ENCODE peak calls at places on chromosomes 2 and 18, in seven cellular contexts. J, N, M, W, O, G and U are unnamed samples.
A peak's percentile ranks its signal among the peaks of the same experiment; 100 is the strongest.

GRCh38 chr2:213229814-213230213 is 54.5 kb upstream of the SPAG16 start:
- DNase-seq in J (no peak), W (no peak), M (peak; percentile 88), O (peak; percentile 5), G (no peak), N (peak; percentile 65), U (no peak)

GRCh38 chr2:156562136-156562535 is 126.0 kb downstream of the GPD2 start:
- DNase-seq in N (no peak), G (no peak), J (peak; percentile 9), O (no peak), M (no peak), W (no peak), U (no peak)

GRCh38 chr2:223510713-223511112 is 91.4 kb downstream of the SCG2 start:
- DNase-seq in W (no peak), O (no peak), J (no peak), N (no peak), M (no peak), G (no peak), U (no peak)

GRCh38 chr2:3575534-3576324 is 669 bp downstream of the RPS7 start:
- DNase-seq in G (no peak), O (peak; percentile 14), N (no peak), W (no peak), M (no peak), J (peak; percentile 23), U (no peak)

GRCh38 chr2:211329421-211329820 is 773.0 kb downstream of the CPS1 start:
- DNase-seq in W (no peak), G (no peak), M (no peak), O (peak; percentile 81), J (no peak), N (no peak), U (no peak)

GRCh38 chr2:108031471-108031941 is 45.2 kb downstream of the SLC5A7 start:
- DNase-seq in M (no peak), O (no peak), W (no peak), J (no peak), N (no peak), G (no peak), U (no peak)

GRCh38 chr2:47631840-47632398 is 151.0 kb upstream of the MSH6 start:
- DNase-seq in O (peak; percentile 92), N (no peak), M (peak; percentile 62), W (no peak), G (peak; percentile 30), J (no peak), U (no peak)

GRCh38 chr2:191382801-191383200 is 137.6 kb downstream of the MYO1B start:
- DNase-seq in G (peak; percentile 81), O (peak; percentile 19), W (no peak), M (peak; percentile 43), J (peak; percentile 28), N (peak; percentile 43), U (no peak)

GRCh38 chr2:174436351-174436750 is 40.8 kb downstream of the SCRN3 start:
- DNase-seq in N (no peak), O (no peak), G (no peak), J (no peak), W (no peak), M (peak; percentile 17), U (no peak)

GRCh38 chr2:128372621-128373341 is 54.1 kb upstream of the HS6ST1 start:
- DNase-seq in G (no peak), M (no peak), N (no peak), W (no peak), O (no peak), J (no peak), U (no peak)

GRCh38 chr2:29260151-29260772 is 145.0 kb downstream of the CLIP4 start:
- DNase-seq in N (no peak), G (no peak), O (peak; percentile 49), W (no peak), M (peak; percentile 72), J (no peak), U (no peak)

GRCh38 chr18:13216732-13217465 is 1.7 kb upstream of the LDLRAD4 start:
- DNase-seq in O (no peak), G (peak; percentile 53), J (peak; percentile 71), W (peak; percentile 75), M (no peak), N (no peak), U (peak; percentile 76)

GRCh38 chr2:130873700-130874346 is 37.1 kb downstream of the ARHGEF4 start:
- DNase-seq in W (peak; percentile 84), G (peak; percentile 79), O (peak; percentile 50), M (peak; percentile 69), N (peak; percentile 46), J (peak; percentile 80), U (peak; percentile 78)

GRCh38 chr18:77316641-77317040 is 67.0 kb downstream of the GALR1 start:
- DNase-seq in N (no peak), M (peak; percentile 61), O (no peak), G (no peak), J (no peak), W (no peak), U (no peak)

GRCh38 chr2:160269365-160269764 is 69.3 kb upstream of the ITGB6 start:
- DNase-seq in J (peak; percentile 15), O (no peak), N (no peak), G (no peak), W (no peak), M (no peak), U (peak; percentile 5)

GRCh38 chr2:70887550-70888229 is 48.0 kb upstream of the ATP6V1B1 start:
- DNase-seq in J (peak; percentile 67), N (no peak), G (peak; percentile 54), M (no peak), W (peak; percentile 93), O (no peak), U (peak; percentile 78)

GRCh38 chr18:23307567-23308295 is 145.4 kb upstream of the RIOK3 start:
- DNase-seq in W (no peak), J (no peak), O (no peak), N (no peak), G (no peak), M (peak; percentile 64), U (no peak)

GRCh38 chr18:74540689-74541421 is 6.6 kb downstream of the CNDP1 start:
- DNase-seq in J (peak; percentile 26), O (no peak), G (peak; percentile 18), M (no peak), N (no peak), W (no peak), U (no peak)

GRCh38 chr18:53534203-53534602 is 690.3 kb downstream of the MBD2 start:
- DNase-seq in O (no peak), M (no peak), J (no peak), W (no peak), G (no peak), N (no peak), U (no peak)

GRCh38 chr2:26401739-26402541 is at the start of gene DRC1:
- DNase-seq in O (peak; percentile 82), G (peak; percentile 23), J (peak; percentile 92), W (peak; percentile 96), N (peak; percentile 37), M (peak; percentile 75), U (peak; percentile 96)
- TF ChIP-seq CTCF in O (no peak), G (no peak), J (no peak), W (peak; percentile 11), N (no peak), M (no peak), U (no peak)

DNA sequence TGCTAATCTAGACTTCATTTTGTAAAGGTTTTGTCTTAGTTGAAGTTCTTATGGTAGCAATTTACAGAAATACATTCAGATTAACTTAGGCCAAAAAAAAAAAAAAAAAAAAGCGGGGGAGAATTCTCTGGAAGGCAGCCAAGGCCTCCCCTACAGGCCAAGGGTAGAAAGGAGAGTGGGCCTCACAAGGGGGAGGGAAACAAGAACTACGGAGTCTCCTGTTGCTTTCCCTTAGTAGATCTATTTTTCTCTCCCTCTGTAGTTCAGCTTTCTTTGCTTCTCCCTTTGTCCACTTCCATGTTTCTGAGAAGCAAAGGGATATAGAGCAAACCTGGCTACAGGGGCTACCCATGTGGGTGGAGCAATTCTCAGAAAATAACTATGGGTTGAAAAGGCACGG is 2.4 kb upstream of the STK11IP start:
- DNase-seq in G (no peak), M (no peak), W (no peak), J (peak; percentile 72), O (no peak), N (no peak), U (no peak)
- TF ChIP-seq CTCF in G (no peak), M (no peak), W (no peak), J (no peak), O (no peak), N (peak; percentile 24), U (no peak)

GRCh38 chr2:168849610-168850009 is 40.6 kb downstream of the SPC25 start:
- DNase-seq in J (peak; percentile 42), N (no peak), M (peak; percentile 28), W (peak; percentile 43), G (peak; percentile 59), O (no peak), U (no peak)
- TF ChIP-seq CTCF in J (peak; percentile 50), N (peak; percentile 5), M (peak; percentile 4), W (peak; percentile 42), G (peak; percentile 41), O (no peak), U (no peak)

GRCh38 chr2:46492301-46492700 is 12.9 kb downstream of the TMEM247 start:
- DNase-seq in N (no peak), J (no peak), G (no peak), M (no peak), O (no peak), W (no peak), U (no peak)

GRCh38 chr2:46493241-46493970 is 14.0 kb downstream of the TMEM247 start:
- DNase-seq in N (peak; percentile 34), J (peak; percentile 24), O (peak; percentile 65), W (no peak), M (peak; percentile 60), G (no peak), U (no peak)

GRCh38 chr2:46488389-46488788 is 9.0 kb downstream of the TMEM247 start:
- DNase-seq in J (no peak), G (no peak), W (no peak), M (no peak), O (no peak), N (no peak), U (no peak)

GRCh38 chr2:46489430-46489829 is 10.1 kb downstream of the TMEM247 start:
- DNase-seq in M (no peak), N (no peak), J (no peak), W (no peak), G (no peak), O (no peak), U (no peak)

DNA sequence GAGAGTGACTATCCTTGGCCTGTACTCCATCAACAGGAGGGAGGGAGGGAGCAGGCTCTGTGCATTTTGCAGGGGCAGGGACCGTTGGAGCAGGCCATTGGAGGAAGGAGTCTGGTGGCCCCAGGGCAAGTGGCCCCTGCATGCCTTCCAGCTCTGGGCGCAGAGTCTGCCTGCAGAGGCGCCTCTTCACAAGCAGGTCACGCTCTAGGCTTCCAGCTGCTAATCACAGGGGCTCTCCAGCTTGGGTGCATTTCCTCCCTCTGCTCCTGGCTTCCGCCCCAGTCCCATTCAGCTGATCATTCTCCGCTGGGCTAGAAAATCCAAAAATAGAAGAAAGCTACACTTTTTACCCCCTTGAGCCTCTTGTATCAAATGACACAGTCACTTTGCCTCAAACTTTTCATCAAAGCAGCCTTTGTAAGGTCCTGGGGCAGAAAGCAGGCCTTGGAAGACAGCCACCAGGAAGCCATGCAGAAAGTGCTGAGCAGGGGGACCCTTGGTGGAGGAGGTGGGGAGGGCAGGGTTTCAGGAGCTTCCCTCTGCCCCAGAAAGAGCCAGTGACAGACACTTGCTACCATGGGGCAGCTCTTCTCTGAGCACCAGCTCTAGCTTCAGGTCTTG is 11.3 kb downstream of the TMEM247 start:
- DNase-seq in O (no peak), M (peak; percentile 9), W (no peak), J (peak; percentile 71), G (peak; percentile 25), N (no peak), U (no peak)
- TF ChIP-seq CTCF in O (no peak), M (no peak), W (no peak), J (peak; percentile 28), G (no peak), N (no peak), U (no peak)

GRCh38 chr2:46555011-46555410 is 75.6 kb downstream of the TMEM247 start:
- DNase-seq in N (no peak), W (peak; percentile 51), O (no peak), J (no peak), G (no peak), M (no peak), U (no peak)
- TF ChIP-seq CTCF in N (peak; percentile 28), W (peak; percentile 69), O (no peak), J (peak; percentile 32), G (peak; percentile 17), M (peak; percentile 35), U (peak; percentile 31)